ENCODE peak calls at places on chromosomes 13 and 19, in four cellular contexts. M is ELR, P is fibroblast of villous mesenchyme, V is NCI-H748 treated with DMSO at 0.1 percent for 48 hours. T is an unnamed sample.
A peak's percentile ranks its signal among the peaks of the same experiment; 100 is the strongest.

GRCh38 chr19:42081584-42082258 is 5.8 kb downstream of the ZNF574 start:
- DNase-seq in M (peak; percentile 70), P (peak; percentile 45), V (no peak), T (no peak)

GRCh38 chr19:17775991-17776803 is 18.7 kb upstream of the B3GNT3 start:
- DNase-seq in M (no peak), P (peak; percentile 16), V (no peak), T (no peak)

GRCh38 chr13:30618938-30619289 is 1.2 kb downstream of the USPL1 start:
- DNase-seq in M (no peak), P (no peak), V (no peak), T (no peak)

GRCh38 chr19:10936661-10937084 is 8.1 kb downstream of the TIMM29 start:
- DNase-seq in M (peak; percentile 89), P (peak; percentile 84), V (peak; percentile 46), T (peak; percentile 80)

GRCh38 chr13:23087884-23088283 is 92.9 kb upstream of the SGCG start:
- DNase-seq in M (peak; percentile 11), P (peak; percentile 23), V (peak; percentile 64), T (peak; percentile 16)

GRCh38 chr13:48708764-48709163 is 55.0 kb downstream of the CYSLTR2 start:
- DNase-seq in M (no peak), P (no peak), V (no peak), T (no peak)

GRCh38 chr19:35545855-35546381 is 492 bp downstream of the TMEM147 start:
- DNase-seq in M (peak; percentile 64), P (no peak), V (no peak), T (peak; percentile 5)

GRCh38 chr13:99310382-99311031 is 3.3 kb upstream of the GPR183 start:
- DNase-seq in M (peak; percentile 89), P (peak; percentile 98), V (no peak), T (peak; percentile 4)

GRCh38 chr13:21371011-21371410 is 88.1 kb downstream of the ZDHHC20 start:
- DNase-seq in M (no peak), P (peak; percentile 1), V (no peak), T (no peak)

GRCh38 chr13:44801990-44802389 is 187.3 kb downstream of the NUFIP1 start:
- DNase-seq in M (peak; percentile 89), P (peak; percentile 90), V (no peak), T (no peak)

GRCh38 chr13:73667756-73668155 is 466.4 kb downstream of the KLF12 start:
- DNase-seq in M (no peak), P (no peak), V (no peak), T (no peak)

GRCh38 chr13:112968910-112969691 is at the start of gene MCF2L:
- DNase-seq in M (peak; percentile 32), P (peak; percentile 27), V (peak; percentile 73), T (peak; percentile 87)

GRCh38 chr13:30125422-30126073 is 181.8 kb downstream of the KATNAL1 start:
- DNase-seq in M (peak; percentile 75), P (peak; percentile 95), V (no peak), T (no peak)

GRCh38 chr13:111940892-111941291 is 126.1 kb upstream of the SOX1 start:
- DNase-seq in M (no peak), P (no peak), V (no peak), T (no peak)

GRCh38 chr13:114067381-114067885 is 65.0 kb downstream of the RASA3 start:
- DNase-seq in M (peak; percentile 56), P (peak; percentile 63), V (no peak), T (no peak)

GRCh38 chr19:55255618-55256423 is 3.0 kb downstream of the PPP6R1 start:
- DNase-seq in M (peak; percentile 67), P (no peak), V (no peak), T (no peak)

GRCh38 chr19:31350693-31351211 is 1.5 kb upstream of the TSHZ3 start:
- DNase-seq in M (peak; percentile 60), P (peak; percentile 49), V (no peak), T (no peak)

GRCh38 chr19:14440049-14440448 is 6.9 kb downstream of the PKN1 start:
- DNase-seq in M (no peak), P (peak; percentile 8), V (no peak), T (no peak)

GRCh38 chr13:49086711-49087110 is 111.0 kb downstream of the FNDC3A start:
- DNase-seq in M (peak; percentile 85), P (peak; percentile 73), V (no peak), T (no peak)

GRCh38 chr13:51523082-51523518 is 61.2 kb upstream of the WDFY2 start:
- DNase-seq in M (peak; percentile 72), P (peak; percentile 80), V (no peak), T (no peak)

GRCh38 chr13:110498765-110499164 is 62.8 kb downstream of the RAB20 start:
- DNase-seq in M (no peak), P (no peak), V (no peak), T (no peak)